ENCODE peak calls at places on chromosome 13, in ten cellular contexts. One of them, this sample, is unnamed.

GRCh38 chr13:99308481-99309087 is 1.4 kb upstream of the GPR183 start:
- DNase-seq in activated T-helper 1 cell treated with Interleukin-2 at 50 U/mL for 16 hours: no peak
- DNase-seq in DMS153: no peak
- DNase-seq in activated CD8-positive, alpha-beta memory T cell treated with anti-CD3 and anti-CD28 coated beads for 48 hours: no peak
- DNase-seq in Calu3: no peak
- DNase-seq in activated naive CD4-positive, alpha-beta T cell treated with anti-CD3 and anti-CD28 coated beads for 36 hours: no peak
- DNase-seq in substantia nigra: no peak
- DNase-seq in HCT116: no peak
- DNase-seq in myocyte: peak; percentile 45
- DNase-seq in T-helper 9 cell: no peak
- DNase-seq in this sample: no peak

GRCh38 chr13:37700887-37701286 is 102.3 kb upstream of the POSTN start:
- DNase-seq in activated CD8-positive, alpha-beta memory T cell treated with anti-CD3 and anti-CD28 coated beads for 48 hours: no peak
- DNase-seq in substantia nigra: no peak
- DNase-seq in myocyte: peak; percentile 10
- DNase-seq in HCT116: no peak
- DNase-seq in Calu3: no peak
- DNase-seq in T-helper 9 cell: no peak
- DNase-seq in activated naive CD4-positive, alpha-beta T cell treated with anti-CD3 and anti-CD28 coated beads for 36 hours: no peak
- DNase-seq in activated T-helper 1 cell treated with Interleukin-2 at 50 U/mL for 16 hours: no peak
- DNase-seq in DMS153: no peak
- DNase-seq in this sample: no peak

GRCh38 chr13:74825170-74825948 is 656.6 kb downstream of the TBC1D4 start:
- DNase-seq in HCT116: no peak
- DNase-seq in T-helper 9 cell: no peak
- DNase-seq in activated CD8-positive, alpha-beta memory T cell treated with anti-CD3 and anti-CD28 coated beads for 48 hours: no peak
- DNase-seq in activated T-helper 1 cell treated with Interleukin-2 at 50 U/mL for 16 hours: no peak
- DNase-seq in substantia nigra: no peak
- DNase-seq in activated naive CD4-positive, alpha-beta T cell treated with anti-CD3 and anti-CD28 coated beads for 36 hours: no peak
- DNase-seq in DMS153: peak; percentile 37
- DNase-seq in Calu3: no peak
- DNase-seq in myocyte: peak; percentile 67
- DNase-seq in this sample: no peak

GRCh38 chr13:30061217-30061616 is 210.8 kb upstream of the UBL3 start:
- DNase-seq in activated T-helper 1 cell treated with Interleukin-2 at 50 U/mL for 16 hours: no peak
- DNase-seq in activated naive CD4-positive, alpha-beta T cell treated with anti-CD3 and anti-CD28 coated beads for 36 hours: no peak
- DNase-seq in T-helper 9 cell: no peak
- DNase-seq in myocyte: no peak
- DNase-seq in activated CD8-positive, alpha-beta memory T cell treated with anti-CD3 and anti-CD28 coated beads for 48 hours: no peak
- DNase-seq in DMS153: no peak
- DNase-seq in substantia nigra: no peak
- DNase-seq in Calu3: no peak
- DNase-seq in HCT116: no peak
- DNase-seq in this sample: no peak

GRCh38 chr13:113596321-113597200 is 12.0 kb downstream of the TFDP1 start:
- DNase-seq in activated CD8-positive, alpha-beta memory T cell treated with anti-CD3 and anti-CD28 coated beads for 48 hours: no peak
- DNase-seq in substantia nigra: no peak
- DNase-seq in myocyte: no peak
- DNase-seq in Calu3: no peak
- DNase-seq in T-helper 9 cell: no peak
- DNase-seq in activated naive CD4-positive, alpha-beta T cell treated with anti-CD3 and anti-CD28 coated beads for 36 hours: peak; percentile 1
- DNase-seq in activated T-helper 1 cell treated with Interleukin-2 at 50 U/mL for 16 hours: no peak
- DNase-seq in DMS153: no peak
- DNase-seq in HCT116: no peak
- DNase-seq in this sample: no peak

GRCh38 chr13:38386421-38386820 is 36.8 kb downstream of the UFM1 start:
- DNase-seq in T-helper 9 cell: no peak
- DNase-seq in myocyte: no peak
- DNase-seq in activated T-helper 1 cell treated with Interleukin-2 at 50 U/mL for 16 hours: no peak
- DNase-seq in substantia nigra: no peak
- DNase-seq in DMS153: no peak
- DNase-seq in Calu3: no peak
- DNase-seq in activated CD8-positive, alpha-beta memory T cell treated with anti-CD3 and anti-CD28 coated beads for 48 hours: no peak
- DNase-seq in activated naive CD4-positive, alpha-beta T cell treated with anti-CD3 and anti-CD28 coated beads for 36 hours: no peak
- DNase-seq in HCT116: no peak
- DNase-seq in this sample: no peak

GRCh38 chr13:67650471-67650870 is 420.3 kb upstream of the PCDH9 start:
- DNase-seq in myocyte: no peak
- DNase-seq in activated T-helper 1 cell treated with Interleukin-2 at 50 U/mL for 16 hours: no peak
- DNase-seq in activated naive CD4-positive, alpha-beta T cell treated with anti-CD3 and anti-CD28 coated beads for 36 hours: no peak
- DNase-seq in Calu3: no peak
- DNase-seq in T-helper 9 cell: no peak
- DNase-seq in HCT116: no peak
- DNase-seq in activated CD8-positive, alpha-beta memory T cell treated with anti-CD3 and anti-CD28 coated beads for 48 hours: no peak
- DNase-seq in DMS153: no peak
- DNase-seq in substantia nigra: no peak
- DNase-seq in this sample: no peak

GRCh38 chr13:49097374-49097773 is 121.7 kb downstream of the FNDC3A start:
- DNase-seq in DMS153: peak; percentile 52
- DNase-seq in substantia nigra: no peak
- DNase-seq in Calu3: no peak
- DNase-seq in activated naive CD4-positive, alpha-beta T cell treated with anti-CD3 and anti-CD28 coated beads for 36 hours: no peak
- DNase-seq in T-helper 9 cell: no peak
- DNase-seq in activated CD8-positive, alpha-beta memory T cell treated with anti-CD3 and anti-CD28 coated beads for 48 hours: no peak
- DNase-seq in myocyte: no peak
- DNase-seq in activated T-helper 1 cell treated with Interleukin-2 at 50 U/mL for 16 hours: no peak
- DNase-seq in HCT116: peak; percentile 13
- DNase-seq in this sample: no peak

GRCh38 chr13:98959775-98960325 is 18.0 kb downstream of the DOCK9 start:
- DNase-seq in DMS153: no peak
- DNase-seq in HCT116: no peak
- DNase-seq in activated CD8-positive, alpha-beta memory T cell treated with anti-CD3 and anti-CD28 coated beads for 48 hours: no peak
- DNase-seq in myocyte: peak; percentile 89
- DNase-seq in T-helper 9 cell: no peak
- DNase-seq in activated naive CD4-positive, alpha-beta T cell treated with anti-CD3 and anti-CD28 coated beads for 36 hours: no peak
- DNase-seq in activated T-helper 1 cell treated with Interleukin-2 at 50 U/mL for 16 hours: no peak
- DNase-seq in Calu3: no peak
- DNase-seq in substantia nigra: no peak
- DNase-seq in this sample: no peak

GRCh38 chr13:24694907-24695306 is 14.7 kb downstream of the ATP12A start:
- DNase-seq in Calu3: no peak
- DNase-seq in activated T-helper 1 cell treated with Interleukin-2 at 50 U/mL for 16 hours: no peak
- DNase-seq in HCT116: no peak
- DNase-seq in DMS153: no peak
- DNase-seq in activated naive CD4-positive, alpha-beta T cell treated with anti-CD3 and anti-CD28 coated beads for 36 hours: no peak
- DNase-seq in myocyte: no peak
- DNase-seq in substantia nigra: no peak
- DNase-seq in activated CD8-positive, alpha-beta memory T cell treated with anti-CD3 and anti-CD28 coated beads for 48 hours: no peak
- DNase-seq in T-helper 9 cell: no peak
- DNase-seq in this sample: no peak

GRCh38 chr13:31943591-31943990 is 88.0 kb upstream of the FRY start:
- DNase-seq in myocyte: no peak
- DNase-seq in HCT116: no peak
- DNase-seq in T-helper 9 cell: no peak
- DNase-seq in activated T-helper 1 cell treated with Interleukin-2 at 50 U/mL for 16 hours: no peak
- DNase-seq in substantia nigra: no peak
- DNase-seq in Calu3: no peak
- DNase-seq in activated naive CD4-positive, alpha-beta T cell treated with anti-CD3 and anti-CD28 coated beads for 36 hours: no peak
- DNase-seq in DMS153: no peak
- DNase-seq in activated CD8-positive, alpha-beta memory T cell treated with anti-CD3 and anti-CD28 coated beads for 48 hours: no peak
- DNase-seq in this sample: no peak

GRCh38 chr13:100454876-100455275 is 133.7 kb downstream of the GGACT start:
- DNase-seq in myocyte: no peak
- DNase-seq in activated T-helper 1 cell treated with Interleukin-2 at 50 U/mL for 16 hours: no peak
- DNase-seq in activated naive CD4-positive, alpha-beta T cell treated with anti-CD3 and anti-CD28 coated beads for 36 hours: peak; percentile 14
- DNase-seq in HCT116: peak; percentile 79
- DNase-seq in substantia nigra: no peak
- DNase-seq in activated CD8-positive, alpha-beta memory T cell treated with anti-CD3 and anti-CD28 coated beads for 48 hours: no peak
- DNase-seq in T-helper 9 cell: no peak
- DNase-seq in DMS153: no peak
- DNase-seq in Calu3: peak; percentile 3
- DNase-seq in this sample: no peak

GRCh38 chr13:24627864-24628418 is 52.3 kb upstream of the ATP12A start:
- DNase-seq in activated naive CD4-positive, alpha-beta T cell treated with anti-CD3 and anti-CD28 coated beads for 36 hours: no peak
- DNase-seq in activated CD8-positive, alpha-beta memory T cell treated with anti-CD3 and anti-CD28 coated beads for 48 hours: no peak
- DNase-seq in substantia nigra: no peak
- DNase-seq in HCT116: no peak
- DNase-seq in T-helper 9 cell: no peak
- DNase-seq in DMS153: peak; percentile 6
- DNase-seq in Calu3: no peak
- DNase-seq in myocyte: peak; percentile 24
- DNase-seq in activated T-helper 1 cell treated with Interleukin-2 at 50 U/mL for 16 hours: no peak
- DNase-seq in this sample: no peak

GRCh38 chr13:36862002-36862706 is 43.1 kb downstream of the RFXAP start:
- DNase-seq in DMS153: no peak
- DNase-seq in substantia nigra: no peak
- DNase-seq in activated naive CD4-positive, alpha-beta T cell treated with anti-CD3 and anti-CD28 coated beads for 36 hours: no peak
- DNase-seq in T-helper 9 cell: no peak
- DNase-seq in HCT116: no peak
- DNase-seq in activated T-helper 1 cell treated with Interleukin-2 at 50 U/mL for 16 hours: no peak
- DNase-seq in Calu3: no peak
- DNase-seq in activated CD8-positive, alpha-beta memory T cell treated with anti-CD3 and anti-CD28 coated beads for 48 hours: no peak
- DNase-seq in myocyte: no peak
- DNase-seq in this sample: no peak

GRCh38 chr13:27942972-27943371 is 23.2 kb downstream of the PDX1 start:
- DNase-seq in myocyte: no peak
- DNase-seq in Calu3: no peak
- DNase-seq in activated naive CD4-positive, alpha-beta T cell treated with anti-CD3 and anti-CD28 coated beads for 36 hours: no peak
- DNase-seq in substantia nigra: no peak
- DNase-seq in activated CD8-positive, alpha-beta memory T cell treated with anti-CD3 and anti-CD28 coated beads for 48 hours: no peak
- DNase-seq in DMS153: peak; percentile 84
- DNase-seq in T-helper 9 cell: no peak
- DNase-seq in activated T-helper 1 cell treated with Interleukin-2 at 50 U/mL for 16 hours: no peak
- DNase-seq in HCT116: no peak
- DNase-seq in this sample: no peak

GRCh38 chr13:98284677-98285076 is 107.6 kb upstream of the RNF113B start:
- DNase-seq in HCT116: no peak
- DNase-seq in DMS153: peak; percentile 62
- DNase-seq in Calu3: no peak
- DNase-seq in activated T-helper 1 cell treated with Interleukin-2 at 50 U/mL for 16 hours: no peak
- DNase-seq in T-helper 9 cell: no peak
- DNase-seq in activated naive CD4-positive, alpha-beta T cell treated with anti-CD3 and anti-CD28 coated beads for 36 hours: no peak
- DNase-seq in myocyte: no peak
- DNase-seq in activated CD8-positive, alpha-beta memory T cell treated with anti-CD3 and anti-CD28 coated beads for 48 hours: no peak
- DNase-seq in substantia nigra: no peak
- DNase-seq in this sample: no peak

GRCh38 chr13:51282322-51282721 is 57.2 kb upstream of the SERPINE3 start:
- DNase-seq in myocyte: no peak
- DNase-seq in activated naive CD4-positive, alpha-beta T cell treated with anti-CD3 and anti-CD28 coated beads for 36 hours: no peak
- DNase-seq in Calu3: no peak
- DNase-seq in activated T-helper 1 cell treated with Interleukin-2 at 50 U/mL for 16 hours: no peak
- DNase-seq in T-helper 9 cell: no peak
- DNase-seq in substantia nigra: no peak
- DNase-seq in HCT116: no peak
- DNase-seq in DMS153: no peak
- DNase-seq in activated CD8-positive, alpha-beta memory T cell treated with anti-CD3 and anti-CD28 coated beads for 48 hours: no peak
- DNase-seq in this sample: no peak

GRCh38 chr13:73809561-73809960 is 324.6 kb downstream of the KLF12 start:
- DNase-seq in DMS153: no peak
- DNase-seq in HCT116: no peak
- DNase-seq in T-helper 9 cell: no peak
- DNase-seq in activated T-helper 1 cell treated with Interleukin-2 at 50 U/mL for 16 hours: no peak
- DNase-seq in activated CD8-positive, alpha-beta memory T cell treated with anti-CD3 and anti-CD28 coated beads for 48 hours: no peak
- DNase-seq in activated naive CD4-positive, alpha-beta T cell treated with anti-CD3 and anti-CD28 coated beads for 36 hours: no peak
- DNase-seq in Calu3: no peak
- DNase-seq in substantia nigra: no peak
- DNase-seq in myocyte: peak; percentile 25
- DNase-seq in this sample: no peak

GRCh38 chr13:112368883-112369282 is 7.3 kb upstream of the SPACA7 start:
- DNase-seq in substantia nigra: no peak
- DNase-seq in myocyte: no peak
- DNase-seq in activated CD8-positive, alpha-beta memory T cell treated with anti-CD3 and anti-CD28 coated beads for 48 hours: no peak
- DNase-seq in HCT116: no peak
- DNase-seq in T-helper 9 cell: no peak
- DNase-seq in Calu3: no peak
- DNase-seq in DMS153: no peak
- DNase-seq in activated naive CD4-positive, alpha-beta T cell treated with anti-CD3 and anti-CD28 coated beads for 36 hours: no peak
- DNase-seq in activated T-helper 1 cell treated with Interleukin-2 at 50 U/mL for 16 hours: no peak
- DNase-seq in this sample: no peak

GRCh38 chr13:31538067-31539042 is 201.0 kb upstream of the RXFP2 start:
- DNase-seq in activated CD8-positive, alpha-beta memory T cell treated with anti-CD3 and anti-CD28 coated beads for 48 hours: no peak
- DNase-seq in DMS153: no peak
- DNase-seq in myocyte: peak; percentile 44
- DNase-seq in substantia nigra: no peak
- DNase-seq in HCT116: peak; percentile 8
- DNase-seq in Calu3: peak; percentile 4
- DNase-seq in T-helper 9 cell: no peak
- DNase-seq in activated naive CD4-positive, alpha-beta T cell treated with anti-CD3 and anti-CD28 coated beads for 36 hours: no peak
- DNase-seq in activated T-helper 1 cell treated with Interleukin-2 at 50 U/mL for 16 hours: no peak
- DNase-seq in this sample: no peak

GRCh38 chr13:104487006-104487405 is 1420.8 kb upstream of the SLC10A2 start:
- DNase-seq in myocyte: no peak
- DNase-seq in activated CD8-positive, alpha-beta memory T cell treated with anti-CD3 and anti-CD28 coated beads for 48 hours: no peak
- DNase-seq in Calu3: no peak
- DNase-seq in activated T-helper 1 cell treated with Interleukin-2 at 50 U/mL for 16 hours: no peak
- DNase-seq in DMS153: no peak
- DNase-seq in substantia nigra: no peak
- DNase-seq in activated naive CD4-positive, alpha-beta T cell treated with anti-CD3 and anti-CD28 coated beads for 36 hours: no peak
- DNase-seq in HCT116: no peak
- DNase-seq in T-helper 9 cell: no peak
- DNase-seq in this sample: no peak

GRCh38 chr13:94433055-94433947 is 46.2 kb downstream of the DCT start:
- DNase-seq in DMS153: peak; percentile 70
- DNase-seq in T-helper 9 cell: no peak
- DNase-seq in Calu3: no peak
- DNase-seq in HCT116: no peak
- DNase-seq in activated CD8-positive, alpha-beta memory T cell treated with anti-CD3 and anti-CD28 coated beads for 48 hours: no peak
- DNase-seq in substantia nigra: no peak
- DNase-seq in activated T-helper 1 cell treated with Interleukin-2 at 50 U/mL for 16 hours: no peak
- DNase-seq in myocyte: no peak
- DNase-seq in activated naive CD4-positive, alpha-beta T cell treated with anti-CD3 and anti-CD28 coated beads for 36 hours: peak; percentile 67
- DNase-seq in this sample: no peak

GRCh38 chr13:102904408-102904862 is 58.6 kb downstream of the ERCC5 start:
- DNase-seq in HCT116: no peak
- DNase-seq in activated naive CD4-positive, alpha-beta T cell treated with anti-CD3 and anti-CD28 coated beads for 36 hours: no peak
- DNase-seq in activated T-helper 1 cell treated with Interleukin-2 at 50 U/mL for 16 hours: no peak
- DNase-seq in DMS153: no peak
- DNase-seq in T-helper 9 cell: no peak
- DNase-seq in myocyte: no peak
- DNase-seq in Calu3: no peak
- DNase-seq in activated CD8-positive, alpha-beta memory T cell treated with anti-CD3 and anti-CD28 coated beads for 48 hours: no peak
- DNase-seq in substantia nigra: no peak
- DNase-seq in this sample: no peak

GRCh38 chr13:49220035-49220855 is at the start of gene MLNR:
- DNase-seq in substantia nigra: no peak
- DNase-seq in Calu3: peak; percentile 62
- DNase-seq in T-helper 9 cell: peak; percentile 17
- DNase-seq in DMS153: no peak
- DNase-seq in activated T-helper 1 cell treated with Interleukin-2 at 50 U/mL for 16 hours: peak; percentile 15
- DNase-seq in HCT116: no peak
- DNase-seq in activated CD8-positive, alpha-beta memory T cell treated with anti-CD3 and anti-CD28 coated beads for 48 hours: no peak
- DNase-seq in myocyte: peak; percentile 21
- DNase-seq in activated naive CD4-positive, alpha-beta T cell treated with anti-CD3 and anti-CD28 coated beads for 36 hours: peak; percentile 62
- DNase-seq in this sample: no peak

GRCh38 chr13:30745917-30746686 is 10.8 kb downstream of the ALOX5AP start:
- DNase-seq in activated T-helper 1 cell treated with Interleukin-2 at 50 U/mL for 16 hours: no peak
- DNase-seq in Calu3: no peak
- DNase-seq in substantia nigra: no peak
- DNase-seq in activated naive CD4-positive, alpha-beta T cell treated with anti-CD3 and anti-CD28 coated beads for 36 hours: no peak
- DNase-seq in T-helper 9 cell: no peak
- DNase-seq in DMS153: no peak
- DNase-seq in HCT116: no peak
- DNase-seq in myocyte: peak; percentile 89
- DNase-seq in activated CD8-positive, alpha-beta memory T cell treated with anti-CD3 and anti-CD28 coated beads for 48 hours: no peak
- DNase-seq in this sample: no peak

GRCh38 chr13:42007844-42008243 is 40.6 kb upstream of the DGKH start:
- DNase-seq in substantia nigra: no peak
- DNase-seq in activated T-helper 1 cell treated with Interleukin-2 at 50 U/mL for 16 hours: no peak
- DNase-seq in Calu3: no peak
- DNase-seq in myocyte: no peak
- DNase-seq in activated CD8-positive, alpha-beta memory T cell treated with anti-CD3 and anti-CD28 coated beads for 48 hours: no peak
- DNase-seq in DMS153: no peak
- DNase-seq in activated naive CD4-positive, alpha-beta T cell treated with anti-CD3 and anti-CD28 coated beads for 36 hours: no peak
- DNase-seq in T-helper 9 cell: no peak
- DNase-seq in HCT116: no peak
- DNase-seq in this sample: no peak

GRCh38 chr13:113074876-113075275 is 30.7 kb upstream of the F7 start:
- DNase-seq in activated CD8-positive, alpha-beta memory T cell treated with anti-CD3 and anti-CD28 coated beads for 48 hours: no peak
- DNase-seq in Calu3: no peak
- DNase-seq in myocyte: no peak
- DNase-seq in activated naive CD4-positive, alpha-beta T cell treated with anti-CD3 and anti-CD28 coated beads for 36 hours: no peak
- DNase-seq in DMS153: no peak
- DNase-seq in T-helper 9 cell: no peak
- DNase-seq in HCT116: no peak
- DNase-seq in activated T-helper 1 cell treated with Interleukin-2 at 50 U/mL for 16 hours: no peak
- DNase-seq in substantia nigra: no peak
- DNase-seq in this sample: no peak

GRCh38 chr13:78589206-78589605 is 14.1 kb downstream of the POU4F1 start:
- DNase-seq in activated naive CD4-positive, alpha-beta T cell treated with anti-CD3 and anti-CD28 coated beads for 36 hours: no peak
- DNase-seq in Calu3: peak; percentile 12
- DNase-seq in activated T-helper 1 cell treated with Interleukin-2 at 50 U/mL for 16 hours: no peak
- DNase-seq in myocyte: peak; percentile 67
- DNase-seq in substantia nigra: no peak
- DNase-seq in activated CD8-positive, alpha-beta memory T cell treated with anti-CD3 and anti-CD28 coated beads for 48 hours: no peak
- DNase-seq in DMS153: no peak
- DNase-seq in T-helper 9 cell: no peak
- DNase-seq in HCT116: no peak
- DNase-seq in this sample: no peak

This sample was measured in gastrocnemius medialis.